ENCODE peak calls at places on chromosome 15, in six cellular contexts. One of them, this sample, is unnamed.

GRCh38 chr15:34754674-34755418 is at the start of gene GJD2:
- DNase-seq in stimulated activated CD4-positive, alpha-beta T cell treated with anti-CD3 and anti-CD28 coated beads, TNF-alpha, amount 100 ng/mL, for 1 hour: no peak
- DNase-seq in stomach: no peak
- DNase-seq in AG09309: no peak
- DNase-seq in SK-N-SH: peak; percentile 82
- DNase-seq in CD8-positive, alpha-beta memory T cell: no peak
- DNase-seq in this sample: no peak

GRCh38 chr15:57364282-57365007 is 11.9 kb upstream of the CGNL1 start:
- DNase-seq in CD8-positive, alpha-beta memory T cell: no peak
- DNase-seq in SK-N-SH: no peak
- DNase-seq in stimulated activated CD4-positive, alpha-beta T cell treated with anti-CD3 and anti-CD28 coated beads, TNF-alpha, amount 100 ng/mL, for 1 hour: no peak
- DNase-seq in AG09309: no peak
- DNase-seq in stomach: no peak
- DNase-seq in this sample: no peak

GRCh38 chr15:87483468-87483867 is 773.1 kb downstream of the NTRK3 start:
- DNase-seq in SK-N-SH: no peak
- DNase-seq in stimulated activated CD4-positive, alpha-beta T cell treated with anti-CD3 and anti-CD28 coated beads, TNF-alpha, amount 100 ng/mL, for 1 hour: no peak
- DNase-seq in AG09309: no peak
- DNase-seq in CD8-positive, alpha-beta memory T cell: no peak
- DNase-seq in stomach: no peak
- DNase-seq in this sample: no peak

GRCh38 chr15:55256281-55257013 is 33.2 kb downstream of the RAB27A start:
- DNase-seq in stomach: no peak
- DNase-seq in CD8-positive, alpha-beta memory T cell: no peak
- DNase-seq in stimulated activated CD4-positive, alpha-beta T cell treated with anti-CD3 and anti-CD28 coated beads, TNF-alpha, amount 100 ng/mL, for 1 hour: no peak
- DNase-seq in AG09309: no peak
- DNase-seq in SK-N-SH: no peak
- DNase-seq in this sample: no peak

GRCh38 chr15:71011503-71012155 is 103.6 kb upstream of the THSD4 start:
- DNase-seq in stomach: no peak
- DNase-seq in SK-N-SH: peak; percentile 6
- DNase-seq in AG09309: peak; percentile 46
- DNase-seq in stimulated activated CD4-positive, alpha-beta T cell treated with anti-CD3 and anti-CD28 coated beads, TNF-alpha, amount 100 ng/mL, for 1 hour: no peak
- DNase-seq in CD8-positive, alpha-beta memory T cell: no peak
- DNase-seq in this sample: peak; percentile 41

GRCh38 chr15:90497912-90498311 is 31.8 kb upstream of the CRTC3 start:
- DNase-seq in CD8-positive, alpha-beta memory T cell: no peak
- DNase-seq in stimulated activated CD4-positive, alpha-beta T cell treated with anti-CD3 and anti-CD28 coated beads, TNF-alpha, amount 100 ng/mL, for 1 hour: no peak
- DNase-seq in stomach: no peak
- DNase-seq in SK-N-SH: no peak
- DNase-seq in AG09309: no peak
- DNase-seq in this sample: no peak

GRCh38 chr15:83753872-83754493 is 100.1 kb downstream of the ADAMTSL3 start:
- DNase-seq in stimulated activated CD4-positive, alpha-beta T cell treated with anti-CD3 and anti-CD28 coated beads, TNF-alpha, amount 100 ng/mL, for 1 hour: no peak
- DNase-seq in AG09309: no peak
- DNase-seq in stomach: no peak
- DNase-seq in SK-N-SH: no peak
- DNase-seq in CD8-positive, alpha-beta memory T cell: no peak
- DNase-seq in this sample: no peak

GRCh38 chr15:56963719-56964118 is 45.3 kb downstream of the TCF12 start:
- DNase-seq in CD8-positive, alpha-beta memory T cell: no peak
- DNase-seq in AG09309: no peak
- DNase-seq in stimulated activated CD4-positive, alpha-beta T cell treated with anti-CD3 and anti-CD28 coated beads, TNF-alpha, amount 100 ng/mL, for 1 hour: no peak
- DNase-seq in SK-N-SH: no peak
- DNase-seq in stomach: no peak
- DNase-seq in this sample: no peak

GRCh38 chr15:101407439-101407838 is 82.1 kb downstream of the PCSK6 start:
- DNase-seq in stomach: peak; percentile 0
- DNase-seq in SK-N-SH: no peak
- DNase-seq in CD8-positive, alpha-beta memory T cell: no peak
- DNase-seq in AG09309: no peak
- DNase-seq in stimulated activated CD4-positive, alpha-beta T cell treated with anti-CD3 and anti-CD28 coated beads, TNF-alpha, amount 100 ng/mL, for 1 hour: no peak
- DNase-seq in this sample: no peak

GRCh38 chr15:92682772-92683510 is 27.4 kb upstream of the FAM174B start:
- DNase-seq in stomach: no peak
- DNase-seq in stimulated activated CD4-positive, alpha-beta T cell treated with anti-CD3 and anti-CD28 coated beads, TNF-alpha, amount 100 ng/mL, for 1 hour: no peak
- DNase-seq in CD8-positive, alpha-beta memory T cell: no peak
- DNase-seq in SK-N-SH: no peak
- DNase-seq in AG09309: peak; percentile 53
- DNase-seq in this sample: no peak

GRCh38 chr15:49877117-49877860 is 241.7 kb downstream of the ATP8B4 start:
- DNase-seq in SK-N-SH: no peak
- DNase-seq in stimulated activated CD4-positive, alpha-beta T cell treated with anti-CD3 and anti-CD28 coated beads, TNF-alpha, amount 100 ng/mL, for 1 hour: no peak
- DNase-seq in AG09309: peak; percentile 65
- DNase-seq in CD8-positive, alpha-beta memory T cell: no peak
- DNase-seq in stomach: no peak
- DNase-seq in this sample: peak; percentile 71

GRCh38 chr15:92882697-92883642 is 17.2 kb upstream of the CHD2 start:
- DNase-seq in SK-N-SH: peak; percentile 65
- DNase-seq in AG09309: no peak
- DNase-seq in stimulated activated CD4-positive, alpha-beta T cell treated with anti-CD3 and anti-CD28 coated beads, TNF-alpha, amount 100 ng/mL, for 1 hour: peak; percentile 31
- DNase-seq in stomach: no peak
- DNase-seq in CD8-positive, alpha-beta memory T cell: peak; percentile 4
- DNase-seq in this sample: no peak

GRCh38 chr15:100803158-100803440 is 76.5 kb upstream of the ALDH1A3 start:
- DNase-seq in stimulated activated CD4-positive, alpha-beta T cell treated with anti-CD3 and anti-CD28 coated beads, TNF-alpha, amount 100 ng/mL, for 1 hour: no peak
- DNase-seq in SK-N-SH: no peak
- DNase-seq in CD8-positive, alpha-beta memory T cell: no peak
- DNase-seq in stomach: no peak
- DNase-seq in AG09309: no peak
- DNase-seq in this sample: no peak

GRCh38 chr15:66802087-66803001 is 100.3 kb downstream of the SMAD6 start:
- DNase-seq in stimulated activated CD4-positive, alpha-beta T cell treated with anti-CD3 and anti-CD28 coated beads, TNF-alpha, amount 100 ng/mL, for 1 hour: no peak
- DNase-seq in SK-N-SH: no peak
- DNase-seq in CD8-positive, alpha-beta memory T cell: no peak
- DNase-seq in stomach: no peak
- DNase-seq in AG09309: peak; percentile 43
- DNase-seq in this sample: no peak

GRCh38 chr15:51011212-51011611 is 83.5 kb downstream of the TNFAIP8L3 start:
- DNase-seq in CD8-positive, alpha-beta memory T cell: no peak
- DNase-seq in stomach: no peak
- DNase-seq in SK-N-SH: no peak
- DNase-seq in AG09309: no peak
- DNase-seq in stimulated activated CD4-positive, alpha-beta T cell treated with anti-CD3 and anti-CD28 coated beads, TNF-alpha, amount 100 ng/mL, for 1 hour: no peak
- DNase-seq in this sample: no peak

GRCh38 chr15:90000175-90000923 is 775 bp upstream of the ZNF710 start:
- DNase-seq in CD8-positive, alpha-beta memory T cell: no peak
- DNase-seq in AG09309: no peak
- DNase-seq in SK-N-SH: peak; percentile 64
- DNase-seq in stimulated activated CD4-positive, alpha-beta T cell treated with anti-CD3 and anti-CD28 coated beads, TNF-alpha, amount 100 ng/mL, for 1 hour: no peak
- DNase-seq in stomach: no peak
- DNase-seq in this sample: no peak

GRCh38 chr15:62534996-62535395 is 369.9 kb upstream of the C2CD4B start:
- DNase-seq in SK-N-SH: no peak
- DNase-seq in stomach: no peak
- DNase-seq in stimulated activated CD4-positive, alpha-beta T cell treated with anti-CD3 and anti-CD28 coated beads, TNF-alpha, amount 100 ng/mL, for 1 hour: no peak
- DNase-seq in AG09309: no peak
- DNase-seq in CD8-positive, alpha-beta memory T cell: no peak
- DNase-seq in this sample: no peak

GRCh38 chr15:101496198-101496986 is 6.9 kb upstream of the PCSK6 start:
- DNase-seq in stimulated activated CD4-positive, alpha-beta T cell treated with anti-CD3 and anti-CD28 coated beads, TNF-alpha, amount 100 ng/mL, for 1 hour: no peak
- DNase-seq in SK-N-SH: no peak
- DNase-seq in stomach: no peak
- DNase-seq in CD8-positive, alpha-beta memory T cell: no peak
- DNase-seq in AG09309: no peak
- DNase-seq in this sample: no peak

GRCh38 chr15:45732544-45733130 is 97.8 kb downstream of the SQOR start:
- DNase-seq in CD8-positive, alpha-beta memory T cell: no peak
- DNase-seq in SK-N-SH: peak; percentile 34
- DNase-seq in stimulated activated CD4-positive, alpha-beta T cell treated with anti-CD3 and anti-CD28 coated beads, TNF-alpha, amount 100 ng/mL, for 1 hour: no peak
- DNase-seq in stomach: peak; percentile 37
- DNase-seq in AG09309: no peak
- DNase-seq in this sample: no peak

GRCh38 chr15:34213690-34214089 is 3.8 kb upstream of the KATNBL1 start:
- DNase-seq in SK-N-SH: no peak
- DNase-seq in stimulated activated CD4-positive, alpha-beta T cell treated with anti-CD3 and anti-CD28 coated beads, TNF-alpha, amount 100 ng/mL, for 1 hour: no peak
- DNase-seq in CD8-positive, alpha-beta memory T cell: no peak
- DNase-seq in AG09309: no peak
- DNase-seq in stomach: no peak
- DNase-seq in this sample: no peak

GRCh38 chr15:30042556-30042955 is 40.2 kb upstream of the GOLGA8J start:
- DNase-seq in SK-N-SH: no peak
- DNase-seq in stimulated activated CD4-positive, alpha-beta T cell treated with anti-CD3 and anti-CD28 coated beads, TNF-alpha, amount 100 ng/mL, for 1 hour: no peak
- DNase-seq in AG09309: no peak
- DNase-seq in stomach: no peak
- DNase-seq in CD8-positive, alpha-beta memory T cell: no peak
- DNase-seq in this sample: no peak

GRCh38 chr15:100083572-100083971 is 258.2 kb downstream of the ADAMTS17 start:
- DNase-seq in SK-N-SH: no peak
- DNase-seq in CD8-positive, alpha-beta memory T cell: no peak
- DNase-seq in stimulated activated CD4-positive, alpha-beta T cell treated with anti-CD3 and anti-CD28 coated beads, TNF-alpha, amount 100 ng/mL, for 1 hour: no peak
- DNase-seq in stomach: no peak
- DNase-seq in AG09309: no peak
- DNase-seq in this sample: no peak

GRCh38 chr15:73584699-73585420 is 48.3 kb downstream of the NPTN start:
- DNase-seq in stimulated activated CD4-positive, alpha-beta T cell treated with anti-CD3 and anti-CD28 coated beads, TNF-alpha, amount 100 ng/mL, for 1 hour: no peak
- DNase-seq in CD8-positive, alpha-beta memory T cell: no peak
- DNase-seq in AG09309: no peak
- DNase-seq in SK-N-SH: no peak
- DNase-seq in stomach: no peak
- DNase-seq in this sample: no peak

GRCh38 chr15:80856809-80857377 is 77.7 kb downstream of the CEMIP start:
- DNase-seq in SK-N-SH: no peak
- DNase-seq in stomach: peak; percentile 70
- DNase-seq in CD8-positive, alpha-beta memory T cell: no peak
- DNase-seq in AG09309: no peak
- DNase-seq in stimulated activated CD4-positive, alpha-beta T cell treated with anti-CD3 and anti-CD28 coated beads, TNF-alpha, amount 100 ng/mL, for 1 hour: no peak
- DNase-seq in this sample: no peak

This sample was measured in AG04449.